ENCODE peak calls at places on chromosomes 12 and 14, in five cellular contexts. F is psoas muscle; O is CD4-positive, CD25-positive, alpha-beta regulatory T cell; L is MG63; P is pancreas. K is an unnamed sample. For H3K27me3, the result is how much of the 10 kb centered on the place peaks cover.

GRCh38 chr12:49121047-49121696 is 10.0 kb downstream of the TUBA1B start:
- DNase-seq in F (no peak), O (no peak), L (peak), P (no peak), K (no peak)

GRCh38 chr12:64332938-64333337 is 57.6 kb downstream of the C12orf56 start:
- DNase-seq in F (no peak), O (no peak), L (no peak), P (no peak), K (no peak)

GRCh38 chr12:124036117-124037109 is 63.4 kb downstream of the ZNF664 start:
- DNase-seq in F (peak), O (peak), L (no peak), P (no peak), K (no peak)

GRCh38 chr12:6306151-6306550 is 4.3 kb upstream of the PLEKHG6 start:
- DNase-seq in F (no peak), O (no peak), L (no peak), P (no peak), K (no peak)

GRCh38 chr12:6914246-6914947 is at the start of gene ENO2:
- DNase-seq in F (peak), O (peak), L (peak), P (peak), K (peak)

GRCh38 chr12:4227046-4227445 is 46.5 kb upstream of the CCND2 start:
- DNase-seq in F (no peak), O (no peak), L (no peak), P (no peak), K (no peak)

GRCh38 chr14:101755591-101756324 is 5.8 kb upstream of the PPP2R5C start:
- DNase-seq in F (no peak), O (no peak), L (no peak), P (no peak), K (no peak)

GRCh38 chr12:49622501-49623141 is 740 bp upstream of the PRPF40B start:
- DNase-seq in F (no peak), O (peak), L (peak), P (peak), K (peak)

GRCh38 chr12:76878045-76878898 is 547 bp downstream of the CSRP2 start:
- DNase-seq in F (peak), O (peak), L (peak), P (peak), K (peak)

GRCh38 chr14:61331992-61332657 is 10.7 kb downstream of the PRKCH start:
- DNase-seq in F (no peak), O (no peak), L (no peak), P (no peak), K (no peak)

GRCh38 chr14:100827751-100828447 is 2.0 kb downstream of the MEG3 start:
- DNase-seq in F (no peak), O (no peak), L (no peak), P (peak), K (no peak)

GRCh38 chr12:101891462-101891971 is 14.1 kb downstream of the DRAM1 start:
- DNase-seq in F (no peak), O (no peak), L (peak), P (peak), K (peak)

GRCh38 chr12:128905003-128905544 is 51.8 kb downstream of the GLT1D1 start:
- DNase-seq in F (no peak), O (no peak), L (no peak), P (no peak), K (no peak)

GRCh38 chr12:51959211-51959610 is 7.7 kb downstream of the ACVR1B start:
- DNase-seq in F (peak), O (no peak), L (no peak), P (no peak), K (no peak)

GRCh38 chr12:131530427-131530826 is 180.5 kb upstream of the SFSWAP start:
- DNase-seq in F (no peak), O (no peak), L (no peak), P (no peak), K (no peak)

GRCh38 chr14:50399251-50400032 is 2.8 kb upstream of the CDKL1 start:
- DNase-seq in F (no peak), O (no peak), L (peak), P (no peak), K (no peak)

GRCh38 chr12:9906888-9907287 is 25.3 kb downstream of the CLEC2A start:
- DNase-seq in F (no peak), O (peak), L (no peak), P (no peak), K (no peak)

GRCh38 chr14:105605501-105606304 is 79.3 kb downstream of the TMEM121 start:
- DNase-seq in F (no peak), O (no peak), L (no peak), P (peak), K (no peak)

GRCh38 chr14:102088012-102088792 is 1.4 kb upstream of the HSP90AA1 start:
- DNase-seq in F (peak), O (no peak), L (no peak), P (peak), K (peak)

GRCh38 chr12:20372326-20373097 is 4.2 kb downstream of the PDE3A start:
- DNase-seq in F (no peak), O (no peak), L (no peak), P (no peak), K (no peak)

GRCh38 chr14:25411933-25412757 is 362.2 kb upstream of the STXBP6 start:
- DNase-seq in F (no peak), O (no peak), L (no peak), P (no peak), K (no peak)

GRCh38 chr12:65824314-65824563 is at the start of gene HMGA2:
- DNase-seq in F (peak), O (no peak), L (no peak), P (peak), K (no peak)

GRCh38 chr14:100528962-100529560 is 58.2 kb downstream of the BEGAIN start:
- DNase-seq in F (no peak), O (no peak), L (no peak), P (no peak), K (peak)

GRCh38 chr12:116065561-116065960 is 211.9 kb downstream of the MED13L start:
- DNase-seq in F (no peak), O (no peak), L (no peak), P (no peak), K (no peak)

GRCh38 chr14:30385925-30386324 is 173.0 kb upstream of the G2E3 start:
- DNase-seq in F (no peak), O (no peak), L (no peak), P (no peak), K (no peak)

GRCh38 chr12:13165578-13166120 is 30.9 kb upstream of the EMP1 start:
- DNase-seq in F (peak), O (peak), L (peak), P (peak), K (no peak)

GRCh38 chr12:52975820-52976573 is 27.1 kb downstream of the KRT18 start:
- DNase-seq in F (no peak), O (no peak), L (no peak), P (no peak), K (no peak)

GRCh38 chr14:95303552-95303951 is 16.2 kb downstream of the CLMN start:
- DNase-seq in F (no peak), O (no peak), L (no peak), P (no peak), K (no peak)

GRCh38 chr12:113292547-113292946 is 42.4 kb downstream of the SLC8B1 start:
- DNase-seq in F (no peak), O (no peak), L (no peak), P (no peak), K (no peak)

GRCh38 chr12:101759396-101760047 is 20.3 kb upstream of the SYCP3 start:
- DNase-seq in F (no peak), O (peak), L (no peak), P (no peak), K (no peak)

GRCh38 chr12:115626210-115626609 is 651.3 kb downstream of the MED13L start:
- DNase-seq in F (no peak), O (no peak), L (no peak), P (no peak), K (no peak)

GRCh38 chr12:109475993-109476806 is 900 bp downstream of the KCTD10 start:
- DNase-seq in F (no peak), O (no peak), L (no peak), P (no peak), K (no peak)

GRCh38 chr12:27545666-27546065 is 21.7 kb downstream of the PPFIBP1 start:
- DNase-seq in F (no peak), O (no peak), L (no peak), P (no peak), K (no peak)

GRCh38 chr12:114696443-114697245 is 12.7 kb upstream of the TBX3 start:
- DNase-seq in F (no peak), O (no peak), L (no peak), P (no peak), K (no peak)

GRCh38 chr12:132525833-132526455 is 36.0 kb downstream of the FBRSL1 start:
- DNase-seq in F (no peak), O (no peak), L (no peak), P (no peak), K (no peak)

GRCh38 chr12:124044021-124044420 is 71.0 kb downstream of the ZNF664 start:
- DNase-seq in F (no peak), O (no peak), L (no peak), P (no peak), K (no peak)

GRCh38 chr14:24102357-24103048 is 8.4 kb downstream of the PCK2 start:
- DNase-seq in F (no peak), O (no peak), L (no peak), P (no peak), K (no peak)

GRCh38 chr14:92093320-92093719 is 13.1 kb downstream of the ATXN3 start:
- DNase-seq in F (no peak), O (no peak), L (no peak), P (no peak), K (no peak)

GRCh38 chr12:124814741-124815613 is 48.7 kb downstream of the SCARB1 start:
- DNase-seq in F (no peak), O (no peak), L (no peak), P (no peak), K (no peak)

GRCh38 chr12:98440165-98440581 is 75.2 kb upstream of the TMPO start:
- DNase-seq in F (peak), O (no peak), L (peak), P (peak), K (no peak)

GRCh38 chr14:70140614-70141013 is 48.1 kb downstream of the SLC8A3 start:
- DNase-seq in F (no peak), O (no peak), L (no peak), P (no peak), K (no peak)
- H3K27me3 ChIP-seq in F (under half), O (under half), L (under half), P (under half), K (under half)

GRCh38 chr14:70917633-70918032 is 10.4 kb downstream of the PCNX1 start:
- DNase-seq in F (no peak), O (no peak), L (no peak), P (no peak), K (no peak)

GRCh38 chr14:70915415-70915814 is 8.2 kb downstream of the PCNX1 start:
- DNase-seq in F (no peak), O (no peak), L (no peak), P (no peak), K (no peak)

GRCh38 chr14:70916300-70916699 is 9.0 kb downstream of the PCNX1 start:
- DNase-seq in F (no peak), O (no peak), L (no peak), P (no peak), K (no peak)

GRCh38 chr14:70919774-70920173 is 12.5 kb downstream of the PCNX1 start:
- DNase-seq in F (no peak), O (no peak), L (peak), P (no peak), K (no peak)

DNA sequence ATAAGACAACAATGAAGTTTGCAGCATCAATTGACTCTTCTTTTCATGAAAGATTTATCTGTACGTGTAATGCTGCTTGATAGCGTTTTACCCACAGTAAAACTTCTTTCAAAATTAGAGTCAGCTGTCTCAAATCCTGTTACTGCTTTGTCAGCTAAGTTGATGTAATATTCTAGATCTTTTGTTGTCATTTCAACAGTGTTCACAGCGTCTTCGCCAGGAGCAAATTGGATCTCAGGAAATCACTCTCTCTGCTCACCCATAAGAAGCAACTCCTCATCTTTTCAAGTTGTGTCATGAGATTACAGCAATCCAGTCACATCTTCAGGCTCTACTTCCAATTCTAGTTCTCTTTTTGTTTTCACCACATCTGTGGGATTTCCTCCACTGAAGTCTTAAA is 9.5 kb downstream of the PCNX1 start:
- DNase-seq in F (no peak), O (no peak), L (no peak), P (no peak), K (no peak)
- H3K4me3 ChIP-seq in F (no peak), O (peak), L (no peak), P (no peak), K (no peak)

GRCh38 chr12:28631831-28632230 is 441.6 kb downstream of the CCDC91 start:
- DNase-seq in F (no peak), O (no peak), L (no peak), P (no peak), K (no peak)

GRCh38 chr12:28626504-28626903 is 436.2 kb downstream of the CCDC91 start:
- DNase-seq in F (no peak), O (no peak), L (no peak), P (no peak), K (no peak)

DNA sequence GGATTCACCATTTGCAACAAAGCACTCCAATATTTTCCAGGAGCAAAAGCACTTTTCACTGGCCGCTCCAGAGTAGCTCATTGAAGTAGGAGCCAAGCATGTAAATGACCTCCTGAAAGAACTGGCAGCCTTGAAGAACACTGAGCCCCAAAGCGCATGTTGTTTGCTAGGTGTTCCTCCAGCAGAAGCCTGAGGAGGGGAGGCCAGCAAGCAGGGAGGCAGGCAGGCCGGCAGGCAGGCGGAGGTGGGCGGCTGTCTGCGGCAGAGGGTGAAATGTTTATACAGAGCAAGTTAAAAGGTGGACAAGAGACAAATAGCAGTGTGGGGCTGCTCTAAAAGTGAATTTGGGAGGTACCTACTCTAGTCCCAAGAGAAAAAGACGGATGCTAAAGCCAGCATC is 439.4 kb downstream of the CCDC91 start:
- DNase-seq in F (no peak), O (no peak), L (no peak), P (no peak), K (no peak)
- H3K27me3 ChIP-seq in F (under half), O (under half), L (under half), P (under half), K (under half)

GRCh38 chr12:55681142-55682077 is 26.3 kb downstream of the ITGA7 start:
- DNase-seq in F (peak), O (no peak), L (peak), P (peak), K (no peak)
- H3K4me3 ChIP-seq in F (peak), O (no peak), L (peak), P (peak), K (no peak)

GRCh38 chr12:12086975-12087692 is 16.4 kb downstream of the BCL2L14 start:
- DNase-seq in F (no peak), O (no peak), L (no peak), P (no peak), K (no peak)
- H3K27me3 ChIP-seq in F (under half), O (under half), L (under half), P (under half), K (under half)

K was measured in GM06990.